ENCODE peak calls at places on chromosome 4, in six cellular contexts. P is lung, G is tibial nerve, E is brain microvascular endothelial cell, W is progenitor cell of endocrine pancreas, N is MCF 10A. J is an unnamed sample.

GRCh38 chr4:31674313-31674947 is 954.3 kb downstream of the PCDH7 start:
- DNase-seq in G (no peak), W (no peak), N (peak), E (peak), P (no peak), J (peak)

GRCh38 chr4:124459922-124460301 is 252.6 kb downstream of the ANKRD50 start:
- DNase-seq in N (no peak), P (no peak), G (no peak), E (no peak), W (no peak), J (no peak)

GRCh38 chr4:172962564-172963353 is 205.9 kb upstream of the GALNT7 start:
- DNase-seq in E (no peak), G (no peak), N (peak), W (no peak), P (peak), J (no peak)

GRCh38 chr4:153564630-153565525 is 98.7 kb downstream of the TMEM131L start:
- DNase-seq in W (no peak), N (peak), P (no peak), G (no peak), E (no peak), J (no peak)

GRCh38 chr4:89640620-89641366 is 196.2 kb downstream of the SNCA start:
- DNase-seq in W (peak), E (peak), P (no peak), G (no peak), N (peak), J (peak)

GRCh38 chr4:48653217-48654014 is 126.7 kb downstream of the FRYL start:
- DNase-seq in G (no peak), P (no peak), W (no peak), N (no peak), E (peak), J (peak)

GRCh38 chr4:167868163-167868562 is 224.2 kb upstream of the ANXA10 start:
- DNase-seq in W (no peak), E (peak), N (no peak), G (no peak), P (no peak), J (no peak)

GRCh38 chr4:80173841-80174240 is 23.5 kb upstream of the PRDM8 start:
- DNase-seq in N (peak), W (no peak), E (no peak), G (no peak), P (no peak), J (no peak)

GRCh38 chr4:38119663-38120374 is 159.6 kb downstream of the PTTG2 start:
- DNase-seq in N (peak), E (peak), W (no peak), G (no peak), P (no peak), J (no peak)

GRCh38 chr4:17030543-17030942 is 132.1 kb upstream of the LDB2 start:
- DNase-seq in P (no peak), N (peak), G (no peak), E (peak), W (no peak), J (no peak)

GRCh38 chr4:125321709-125322362 is 7.1 kb downstream of the FAT4 start:
- DNase-seq in G (no peak), N (peak), W (no peak), E (peak), P (no peak), J (no peak)

GRCh38 chr4:145535202-145535601 is 53.5 kb downstream of the SMAD1 start:
- DNase-seq in E (no peak), W (no peak), G (no peak), N (peak), P (no peak), J (no peak)

GRCh38 chr4:154559141-154559841 is 3.5 kb upstream of the FGB start:
- DNase-seq in G (no peak), N (peak), P (no peak), W (no peak), E (peak), J (no peak)

GRCh38 chr4:82652062-82652461 is 90.3 kb upstream of the TMEM150C start:
- DNase-seq in P (no peak), G (no peak), W (no peak), E (no peak), N (peak), J (no peak)

GRCh38 chr4:128517096-128517738 is 229.6 kb upstream of the PGRMC2 start:
- DNase-seq in N (peak), W (no peak), P (no peak), E (no peak), G (no peak), J (no peak)

GRCh38 chr4:3784469-3785291 is 18.5 kb downstream of the ADRA2C start:
- DNase-seq in N (no peak), W (no peak), E (no peak), G (no peak), P (no peak), J (no peak)

GRCh38 chr4:70531981-70532380 is 13.6 kb downstream of the AMTN start:
- DNase-seq in W (no peak), E (no peak), P (no peak), G (no peak), N (no peak), J (no peak)

GRCh38 chr4:100149190-100149589 is 41.1 kb downstream of the DDIT4L start:
- DNase-seq in G (no peak), W (no peak), N (no peak), E (no peak), P (no peak), J (no peak)
- TF ChIP-seq CTCF in G (no peak), W (no peak), N (no peak), E (no peak), P (no peak), J (no peak)

GRCh38 chr4:78951862-78952472 is 12.7 kb upstream of the PAQR3 start:
- DNase-seq in W (no peak), G (no peak), E (no peak), P (no peak), N (peak), J (peak)
- TF ChIP-seq CTCF in W (peak), G (peak), E (peak), P (peak), N (peak), J (peak)

DNA sequence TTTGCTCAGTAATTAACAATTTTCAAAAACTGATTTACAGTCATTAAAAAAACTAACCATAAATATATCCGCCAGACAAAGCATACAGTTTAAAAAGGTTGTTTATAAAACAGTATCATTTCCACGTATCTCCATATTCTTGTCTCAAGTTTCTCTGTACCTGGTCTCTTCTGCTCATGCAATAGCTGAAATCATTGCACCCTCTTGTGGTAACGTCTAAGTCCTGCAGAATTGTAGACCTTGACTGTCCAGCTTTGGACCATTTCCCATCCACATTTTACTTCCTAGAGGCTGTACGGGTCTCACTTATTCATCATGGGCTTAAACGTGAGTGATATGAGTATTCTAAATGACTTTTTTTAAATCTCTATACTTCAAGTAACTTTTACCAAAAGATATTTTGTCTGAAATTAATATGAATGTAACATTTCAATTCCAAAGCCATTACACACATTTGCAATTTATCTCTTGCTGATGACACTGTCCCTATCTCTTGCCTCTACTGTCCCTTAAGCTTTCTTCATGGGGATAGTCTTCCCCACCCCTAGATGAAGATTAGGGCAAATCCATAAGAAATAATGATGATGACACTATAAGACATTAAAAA is 118.5 kb downstream of the BTC start:
- DNase-seq in P (no peak), W (peak), N (peak), E (peak), G (no peak), J (peak)
- TF ChIP-seq CTCF in P (peak), W (peak), N (peak), E (peak), G (peak), J (peak)

DNA sequence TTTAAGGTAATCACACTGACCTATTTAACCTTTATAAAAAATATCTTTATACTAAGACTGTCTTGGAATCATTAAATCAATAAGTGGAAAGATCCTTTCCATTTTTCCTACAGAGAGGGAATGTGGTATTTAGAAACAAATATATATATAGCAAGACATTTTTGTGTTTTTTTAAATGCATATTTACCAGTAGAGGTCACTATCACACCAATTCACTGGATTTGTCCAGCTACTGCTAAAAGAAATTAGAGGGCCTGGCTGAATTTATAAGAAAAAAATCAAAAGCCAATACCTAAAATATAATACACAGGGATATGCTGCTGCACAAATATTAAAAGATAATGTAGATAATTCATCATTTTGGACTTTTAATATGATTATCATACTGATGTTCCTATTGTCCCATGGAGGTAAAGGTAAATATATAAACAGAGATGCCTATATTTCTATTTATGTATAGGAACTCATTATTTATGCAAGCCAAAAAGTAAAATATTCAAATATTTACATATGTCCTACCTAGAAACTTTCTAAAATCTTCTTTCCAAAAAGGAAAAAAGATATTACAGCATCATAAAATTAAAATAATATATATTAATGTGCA is 69.5 kb downstream of the PDE5A start:
- DNase-seq in W (no peak), G (no peak), N (peak), P (no peak), E (no peak), J (no peak)
- TF ChIP-seq CTCF in W (peak), G (peak), N (peak), P (peak), E (peak), J (peak)

GRCh38 chr4:161564230-161564834 is 599.5 kb downstream of the FSTL5 start:
- DNase-seq in N (peak), G (no peak), P (no peak), E (no peak), W (no peak), J (no peak)
- TF ChIP-seq CTCF in N (peak), G (peak), P (no peak), E (peak), W (peak), J (peak)

GRCh38 chr4:150722908-150723362 is 141.0 kb downstream of the MAB21L2 start:
- DNase-seq in E (peak), P (peak), N (peak), G (peak), W (no peak), J (no peak)
- TF ChIP-seq CTCF in E (peak), P (no peak), N (peak), G (no peak), W (no peak), J (no peak)